ENCODE peak calls at places on chromosome 11, in seven cellular contexts. J, C, H, D, W, G and U are unnamed samples. For H3K4me1, the result is how much of the 10 kb centered on the place peaks cover.

GRCh38 chr11:36057372-36058045 is 113.6 kb downstream of the LDLRAD3 start:
- DNase-seq in G (no peak), H (no peak), W (no peak), C (peak), J (no peak), D (peak), U (no peak)

GRCh38 chr11:117300301-117300700 is 9.2 kb downstream of the BACE1-AS start:
- DNase-seq in D (peak), H (no peak), J (peak), W (no peak), G (no peak), C (peak), U (no peak)

GRCh38 chr11:134574947-134575346 is 162.9 kb upstream of the B3GAT1 start:
- DNase-seq in D (no peak), J (peak), G (no peak), W (no peak), H (no peak), C (no peak), U (no peak)

GRCh38 chr11:44589301-44589700 is 23.8 kb downstream of the CD82 start:
- DNase-seq in C (no peak), G (no peak), H (no peak), D (no peak), W (no peak), J (no peak), U (no peak)

GRCh38 chr11:28228196-28228595 is 120.0 kb downstream of the METTL15 start:
- DNase-seq in J (no peak), W (no peak), D (no peak), C (no peak), H (no peak), G (no peak), U (no peak)

GRCh38 chr11:119101367-119101758 is 290 bp downstream of the DPAGT1 start:
- DNase-seq in G (no peak), J (no peak), C (no peak), H (no peak), W (no peak), D (no peak), U (no peak)

GRCh38 chr11:12269446-12270214 is 107.7 kb upstream of the PARVA start:
- DNase-seq in H (no peak), D (no peak), C (no peak), W (no peak), J (no peak), G (no peak), U (no peak)

GRCh38 chr11:72781063-72781312 is 12.9 kb downstream of the STARD10 start:
- DNase-seq in G (no peak), H (no peak), D (peak), J (peak), W (no peak), C (no peak), U (no peak)

GRCh38 chr11:68302256-68303054 is 9.9 kb upstream of the LRP5 start:
- DNase-seq in C (no peak), D (peak), G (no peak), H (no peak), W (no peak), J (no peak), U (no peak)

GRCh38 chr11:61343792-61344745 is 11.0 kb downstream of the TKFC start:
- DNase-seq in J (no peak), C (no peak), H (no peak), D (no peak), G (no peak), W (no peak), U (no peak)

GRCh38 chr11:65553301-65554001 is 4.7 kb downstream of the LTBP3 start:
- DNase-seq in J (peak), D (no peak), G (no peak), W (no peak), C (no peak), H (no peak), U (no peak)

GRCh38 chr11:35953081-35953480 is 9.2 kb downstream of the LDLRAD3 start:
- DNase-seq in J (no peak), G (no peak), C (no peak), W (no peak), D (peak), H (no peak), U (no peak)

GRCh38 chr11:9529333-9529648 is 44.2 kb upstream of the WEE1 start:
- DNase-seq in G (no peak), C (peak), J (peak), W (peak), H (no peak), D (peak), U (no peak)

GRCh38 chr11:68342459-68343158 is 30.2 kb downstream of the LRP5 start:
- DNase-seq in W (no peak), H (no peak), G (peak), J (peak), C (no peak), D (peak), U (no peak)

GRCh38 chr11:126416542-126417090 is 61.1 kb downstream of the ST3GAL4 start:
- DNase-seq in H (no peak), W (peak), G (no peak), D (peak), C (peak), J (peak), U (no peak)

GRCh38 chr11:2794947-2795346 is 90.6 kb downstream of the CDKN1C start:
- DNase-seq in G (no peak), H (no peak), D (peak), J (peak), W (no peak), C (peak), U (no peak)

GRCh38 chr11:2988361-2988762 is 3.8 kb downstream of the NAP1L4 start:
- DNase-seq in H (no peak), G (no peak), D (no peak), C (no peak), J (no peak), W (no peak), U (no peak)

GRCh38 chr11:1827095-1827797 is 7.5 kb upstream of the SYT8 start:
- DNase-seq in W (no peak), H (peak), C (no peak), G (no peak), D (peak), J (no peak), U (no peak)

GRCh38 chr11:18137186-18137800 is 4.9 kb downstream of the MRGPRX3 start:
- DNase-seq in D (no peak), H (no peak), C (no peak), J (no peak), G (no peak), W (no peak), U (no peak)

GRCh38 chr11:128341280-128341679 is 246.1 kb downstream of the ETS1 start:
- DNase-seq in W (no peak), H (no peak), G (no peak), C (no peak), D (no peak), J (no peak), U (no peak)

GRCh38 chr11:118748056-118748455 is 42.9 kb downstream of the DDX6 start:
- DNase-seq in J (no peak), G (no peak), H (no peak), C (no peak), W (no peak), D (no peak), U (no peak)

GRCh38 chr11:35145249-35145648 is 6.3 kb downstream of the CD44 start:
- DNase-seq in G (no peak), H (no peak), J (no peak), W (no peak), C (no peak), D (peak), U (no peak)

GRCh38 chr11:88102595-88102929 is 72.7 kb downstream of the RAB38 start:
- DNase-seq in J (no peak), H (no peak), C (no peak), G (no peak), W (no peak), D (no peak), U (no peak)

GRCh38 chr11:17927643-17928343 is 85.1 kb downstream of the SERGEF start:
- DNase-seq in C (peak), W (no peak), D (no peak), H (no peak), G (no peak), J (no peak), U (no peak)

GRCh38 chr11:114075891-114076441 is 16.5 kb downstream of the ZBTB16 start:
- DNase-seq in J (peak), W (no peak), H (no peak), G (no peak), D (no peak), C (peak), U (no peak)

GRCh38 chr11:114078423-114078822 is 18.9 kb downstream of the ZBTB16 start:
- DNase-seq in D (no peak), J (peak), W (no peak), H (no peak), C (no peak), G (no peak), U (no peak)

GRCh38 chr11:114075343-114075610 is 15.8 kb downstream of the ZBTB16 start:
- DNase-seq in G (no peak), H (no peak), C (no peak), D (no peak), J (no peak), W (no peak), U (no peak)

GRCh38 chr11:114077482-114078305 is 18.2 kb downstream of the ZBTB16 start:
- DNase-seq in G (no peak), J (peak), D (no peak), C (no peak), W (no peak), H (no peak), U (no peak)

GRCh38 chr11:114076974-114077373 is 17.5 kb downstream of the ZBTB16 start:
- DNase-seq in J (peak), H (no peak), W (no peak), G (no peak), D (no peak), C (no peak), U (no peak)
- H3K4me1 ChIP-seq in J (under half), H (under half), W (half or more), G (under half), D (half or more), C (under half), U (under half)

DNA sequence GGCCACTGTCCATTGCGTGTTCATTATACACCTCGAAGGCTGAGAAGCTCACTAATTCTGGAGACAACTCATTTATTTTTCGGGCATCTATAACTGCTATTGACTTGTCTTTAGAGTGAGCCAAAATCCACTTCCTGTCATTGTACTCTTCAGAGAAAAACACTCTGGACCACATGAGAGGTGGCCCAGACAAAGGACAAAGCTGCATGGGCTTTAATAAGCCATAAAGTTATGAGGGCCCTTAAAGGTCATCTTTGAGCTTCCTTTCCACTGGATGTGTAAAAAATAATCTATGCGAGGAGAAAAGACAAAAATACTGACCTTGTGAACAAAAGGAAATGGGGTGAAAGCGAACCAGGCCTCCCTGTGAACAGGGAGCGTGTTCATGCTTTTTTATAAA is 63.5 kb upstream of the ZC3H12C start:
- DNase-seq in D (no peak), H (no peak), C (no peak), J (no peak), G (no peak), W (no peak), U (no peak)
- H3K27ac ChIP-seq in D (no peak), H (no peak), C (no peak), J (peak), G (no peak), W (peak), U (no peak)

DNA sequence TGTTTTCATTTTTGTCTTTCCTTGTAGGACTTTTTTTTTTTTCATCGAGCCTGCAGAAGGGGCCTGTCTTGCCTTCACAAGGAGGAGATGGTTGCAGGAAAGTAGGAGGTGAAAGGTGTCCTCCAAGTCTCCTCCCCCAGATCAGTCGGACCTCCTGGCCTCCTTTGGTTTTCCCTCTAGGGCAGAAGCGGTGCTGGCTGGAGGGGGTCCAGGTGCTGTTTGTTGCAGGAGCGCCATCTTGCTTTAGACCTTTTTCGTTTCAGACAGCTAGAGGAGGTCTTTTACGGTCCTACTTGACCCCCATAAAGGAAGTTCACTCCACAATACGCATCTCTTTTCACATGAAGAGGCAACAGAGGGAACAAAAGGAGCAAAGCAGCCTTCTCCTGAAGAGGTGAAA is 66.0 kb downstream of the ZBTB16 start:
- DNase-seq in J (no peak), C (no peak), W (no peak), D (no peak), G (no peak), H (no peak), U (no peak)
- H3K4me1 ChIP-seq in J (under half), C (under half), W (half or more), D (half or more), G (under half), H (under half), U (under half)

GRCh38 chr11:100942016-100942415 is 187.6 kb downstream of the PGR start:
- DNase-seq in J (no peak), C (no peak), H (no peak), G (no peak), D (no peak), W (peak), U (no peak)
- H3K27ac ChIP-seq in J (no peak), C (no peak), H (no peak), G (no peak), D (no peak), W (no peak), U (no peak)

DNA sequence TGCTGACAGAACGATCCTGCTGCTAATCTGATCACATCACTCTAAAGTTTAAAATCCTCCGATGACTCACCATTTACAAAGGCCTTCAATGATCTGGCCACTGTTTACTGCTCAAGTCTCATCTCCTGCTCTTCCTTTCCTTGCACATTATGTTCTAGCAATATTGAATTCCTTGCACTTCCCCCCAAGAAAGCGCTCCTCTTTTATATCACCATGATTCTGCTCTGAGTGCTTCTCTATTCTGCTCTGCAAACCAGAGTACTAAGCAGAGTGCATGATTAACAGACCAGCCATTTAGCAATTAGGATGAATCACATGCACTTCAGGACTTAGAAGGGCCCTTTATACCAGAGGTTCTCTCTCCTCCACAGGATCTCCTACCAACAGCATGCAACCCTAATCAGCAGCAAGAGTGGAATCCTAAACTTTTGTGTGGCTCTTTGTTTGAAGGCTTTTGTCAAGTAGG is 1122.8 kb upstream of the CCDC90B start:
- DNase-seq in W (no peak), D (no peak), H (no peak), C (no peak), J (no peak), G (no peak), U (no peak)
- H3K4me1 ChIP-seq in W (under half), D (under half), H (under half), C (under half), J (under half), G (under half), U (under half)

DNA sequence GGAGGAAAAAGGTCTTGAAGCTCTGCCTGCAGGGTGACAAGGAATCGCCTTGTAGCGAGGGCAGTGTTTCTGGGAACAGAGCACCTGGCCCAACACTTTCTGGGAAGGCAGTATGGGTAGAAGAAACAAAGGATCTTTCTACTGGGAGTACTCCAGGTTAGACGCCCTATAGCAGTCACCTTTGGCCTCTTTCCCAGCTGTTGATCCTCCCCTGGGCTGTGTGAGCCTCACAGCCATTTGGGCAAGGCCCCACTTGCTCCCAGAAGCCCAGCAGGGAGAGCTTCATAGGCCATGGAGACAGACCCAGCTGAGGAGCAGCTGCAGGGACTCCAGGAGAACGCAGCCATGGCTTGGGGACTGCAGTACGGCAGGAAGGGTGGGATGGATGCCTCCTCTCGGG is 1.2 kb downstream of the SLCO2B1 start:
- DNase-seq in D (peak), J (no peak), W (no peak), H (no peak), G (no peak), C (no peak), U (no peak)
- H3K27ac ChIP-seq in D (peak), J (no peak), W (peak), H (no peak), G (no peak), C (peak), U (no peak)

GRCh38 chr11:19675397-19675796 is 37.2 kb upstream of the NAV2 start:
- DNase-seq in J (no peak), G (no peak), C (no peak), D (no peak), W (no peak), H (no peak), U (no peak)
- H3K4me1 ChIP-seq in J (under half), G (under half), C (under half), D (under half), W (half or more), H (under half), U (under half)